ENCODE peak calls at places on chromosomes 4 and X, in seven cellular contexts. C is upper lobe of right lung, T is lung, E is vagina, B is A549, F is OCI-LY7, R is right lobe of liver. Y is an unnamed sample.

GRCh38 chr4:1478766-1479355 is 72.6 kb upstream of the NKX1-1 start:
- DNase-seq in C (peak; percentile 39), T (no peak), E (no peak), B (no peak), F (no peak), R (peak; percentile 30), Y (no peak)

GRCh38 chr4:92232566-92232965 is 71.2 kb upstream of the GRID2 start:
- DNase-seq in C (no peak), T (no peak), E (no peak), B (no peak), F (no peak), R (no peak), Y (no peak)

GRCh38 chr4:157220026-157220881 is at the start of gene GRIA2:
- DNase-seq in C (peak; percentile 72), T (no peak), E (no peak), B (peak; percentile 15), F (no peak), R (peak; percentile 43), Y (peak; percentile 40)

GRCh38 chrX:150767475-150768131 is 74.4 kb downstream of the MTMR1 start:
- DNase-seq in C (no peak), T (no peak), E (no peak), B (no peak), F (no peak), R (no peak), Y (peak; percentile 38)

GRCh38 chr4:186765673-186766546 is 42.3 kb upstream of the FAT1 start:
- DNase-seq in C (no peak), T (no peak), E (no peak), B (no peak), F (no peak), R (peak; percentile 89), Y (peak; percentile 94)

GRCh38 chr4:93731448-93731847 is 97.1 kb upstream of the ATOH1 start:
- DNase-seq in C (no peak), T (no peak), E (no peak), B (no peak), F (no peak), R (no peak), Y (no peak)

GRCh38 chrX:153190384-153190783 is 11.3 kb downstream of the MAGEA1 start:
- DNase-seq in C (no peak), T (no peak), E (no peak), B (no peak), F (no peak), R (no peak), Y (no peak)

GRCh38 chrX:1885116-1885515 is 270.3 kb downstream of the ASMT start:
- DNase-seq in C (no peak), T (no peak), E (no peak), B (no peak), F (no peak), R (no peak), Y (no peak)

GRCh38 chrX:129318375-129318774 is 204.9 kb downstream of the SMARCA1 start:
- DNase-seq in C (no peak), T (no peak), E (no peak), B (peak; percentile 2), F (peak; percentile 7), R (no peak), Y (peak; percentile 7)

GRCh38 chrX:45322382-45322781 is 121.7 kb upstream of the DIPK2B start:
- DNase-seq in C (no peak), T (peak; percentile 34), E (no peak), B (peak; percentile 16), F (peak; percentile 2), R (no peak), Y (peak; percentile 65)

GRCh38 chr4:80362578-80363181 is 27.1 kb downstream of the CFAP299 start:
- DNase-seq in C (peak; percentile 65), T (no peak), E (no peak), B (no peak), F (peak; percentile 86), R (no peak), Y (peak; percentile 60)

DNA sequence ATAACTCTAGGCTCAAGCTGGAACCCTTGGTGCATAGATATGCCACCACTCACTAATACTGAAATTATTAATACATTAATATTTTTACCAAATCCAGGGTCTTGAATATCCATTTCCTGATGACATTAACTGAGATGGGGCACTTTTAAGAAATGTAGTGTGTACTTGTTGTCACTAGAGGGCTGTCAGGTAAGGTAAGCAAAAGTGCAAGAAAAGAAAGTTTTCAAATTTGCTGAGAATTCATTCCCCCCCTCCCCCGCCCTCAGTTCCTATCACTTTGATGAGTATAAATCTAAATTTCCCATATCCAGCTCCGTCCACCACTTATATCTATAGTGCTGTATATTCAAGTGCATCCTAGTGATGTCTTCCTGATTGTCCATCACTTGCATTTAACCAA is 20.5 kb upstream of the WDR44 start:
- DNase-seq in C (no peak), T (no peak), E (no peak), B (no peak), F (peak; percentile 22), R (no peak), Y (no peak)
- H3K27ac ChIP-seq in C (no peak overlapping the region), T (no peak overlapping the region), E (no peak overlapping the region), B (no peak overlapping the region), F (no peak overlapping the region), R (no peak overlapping the region), Y (no peak overlapping the region)

GRCh38 chr4:113294910-113295309 is 245.5 kb downstream of the ANK2 start:
- DNase-seq in C (no peak), T (no peak), E (no peak), B (no peak), F (no peak), R (no peak), Y (no peak)
- H3K27ac ChIP-seq in C (no peak overlapping the region), T (peak overlapping the region; percentile 9), E (peak overlapping the region; percentile 87), B (no peak overlapping the region), F (no peak overlapping the region), R (no peak overlapping the region), Y (no peak overlapping the region)

DNA sequence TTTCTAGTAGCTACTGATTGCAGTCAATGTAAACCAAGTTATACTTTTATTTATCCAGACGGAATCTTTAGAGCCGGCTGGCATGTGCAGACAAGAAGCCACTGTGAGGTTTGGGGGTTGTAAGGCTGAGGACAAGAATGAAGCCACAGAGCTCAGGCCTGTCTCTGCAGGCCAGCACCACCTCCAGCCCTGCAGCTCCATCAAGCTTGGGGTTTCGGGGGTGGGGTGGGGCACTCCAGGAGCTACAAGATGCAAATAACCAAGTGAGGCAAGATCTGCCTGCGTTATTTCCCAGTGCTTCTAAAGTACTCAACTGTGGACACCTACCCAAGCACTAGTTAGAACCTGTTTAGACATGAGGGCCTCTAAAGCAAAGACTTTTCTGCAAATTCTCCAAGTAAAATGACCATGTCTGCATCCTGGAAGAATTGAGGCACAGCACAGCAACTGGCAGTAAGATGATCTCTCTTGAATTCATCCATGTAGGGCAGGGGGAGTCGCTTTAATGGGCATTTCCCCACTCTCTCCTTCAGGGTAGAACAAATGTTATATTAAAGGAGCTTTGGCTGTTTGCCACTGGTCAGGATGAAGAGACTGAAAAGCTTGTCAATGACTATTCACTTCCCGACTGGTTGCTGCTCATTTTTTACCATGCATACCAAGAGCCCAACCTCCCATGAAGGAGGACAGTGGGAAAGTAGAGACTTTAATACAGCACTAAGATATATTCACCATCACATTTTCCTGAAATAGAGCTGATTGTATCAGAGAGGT is 222.5 kb downstream of the MGST2 start:
- DNase-seq in C (peak; percentile 73), T (peak; percentile 34), E (no peak), B (no peak), F (no peak), R (no peak), Y (no peak)
- H3K27ac ChIP-seq in C (peak overlapping the region; percentile 71), T (no peak overlapping the region), E (peak overlapping the region; percentile 30), B (no peak overlapping the region), F (no peak overlapping the region), R (no peak overlapping the region), Y (no peak overlapping the region)

DNA sequence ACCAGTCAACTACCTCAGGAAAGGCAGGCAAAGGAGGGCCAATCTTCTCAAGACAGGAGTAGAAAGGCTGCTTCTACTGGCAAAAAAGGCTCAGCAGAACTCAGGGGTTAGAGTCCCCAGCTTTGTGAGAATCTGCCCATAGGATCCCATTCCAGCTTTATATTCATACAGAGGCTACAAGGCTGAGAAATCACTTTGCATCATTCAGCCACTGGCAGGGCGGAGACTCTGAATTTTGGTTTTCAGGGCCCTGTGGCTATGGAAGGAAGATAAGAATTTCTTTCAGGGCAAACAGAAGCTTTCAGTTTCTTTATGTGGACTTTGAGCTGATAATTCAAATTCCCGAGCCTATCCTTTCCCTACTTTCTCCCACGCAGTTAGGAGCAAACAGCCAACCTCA is 165.1 kb upstream of the PPP1R2C start:
- DNase-seq in C (no peak), T (no peak), E (no peak), B (no peak), F (peak; percentile 57), R (no peak), Y (no peak)
- H3K27ac ChIP-seq in C (no peak overlapping the region), T (no peak overlapping the region), E (no peak overlapping the region), B (no peak overlapping the region), F (peak overlapping the region; percentile 100), R (no peak overlapping the region), Y (no peak overlapping the region)

DNA sequence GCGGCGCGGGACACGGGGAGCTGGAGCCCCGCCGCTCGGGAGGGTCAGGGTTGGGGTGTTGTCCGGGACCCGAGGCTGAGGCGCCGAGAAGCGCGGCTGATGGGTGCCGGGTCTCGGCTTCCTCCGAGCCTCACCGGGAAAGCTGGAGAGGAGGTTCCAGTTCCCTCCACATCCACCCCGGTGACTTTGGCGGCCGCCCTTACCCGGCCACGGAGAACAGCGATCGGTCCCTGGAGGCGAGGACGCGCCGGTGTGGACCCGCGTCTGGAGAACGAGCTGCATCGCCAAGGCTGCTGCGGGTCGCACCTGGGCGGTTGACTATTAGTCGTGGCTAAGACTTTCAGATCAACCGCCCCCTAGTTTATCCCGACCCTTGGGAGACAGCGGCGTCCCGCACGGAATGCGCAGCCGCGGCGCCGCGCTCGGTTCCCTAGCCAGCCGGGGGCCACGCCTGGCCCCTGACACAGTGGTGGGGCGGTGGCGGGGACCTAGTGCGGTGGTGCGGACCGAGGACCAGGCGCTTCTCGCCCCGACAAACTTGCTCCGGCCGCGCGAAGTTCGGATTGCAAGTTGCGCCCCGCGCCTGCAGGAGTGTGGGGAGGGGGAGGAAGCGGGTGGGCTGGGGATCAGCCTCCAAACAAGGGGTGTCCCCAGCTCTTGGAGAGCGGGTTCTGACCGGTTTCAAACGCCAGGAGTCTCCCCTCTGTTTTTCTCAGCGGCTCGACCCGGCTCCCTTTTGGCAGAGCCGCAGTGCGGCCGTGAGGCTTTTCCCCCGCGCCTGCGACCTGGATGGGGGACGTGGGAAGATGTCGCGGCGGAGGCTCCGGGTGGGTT is 540 bp downstream of the FHDC1 start:
- DNase-seq in C (peak; percentile 77), T (no peak), E (no peak), B (peak; percentile 22), F (no peak), R (no peak), Y (peak; percentile 72)
- H3K27ac ChIP-seq in C (peak overlapping the region; percentile 73), T (no peak overlapping the region), E (peak overlapping the region; percentile 75), B (no peak overlapping the region), F (no peak overlapping the region), R (no peak overlapping the region), Y (peak overlapping the region; percentile 76)

GRCh38 chrX:68831405-68832100 is 2.7 kb downstream of the EFNB1 start:
- DNase-seq in C (no peak), T (no peak), E (peak; percentile 79), B (no peak), F (no peak), R (no peak), Y (no peak)

GRCh38 chrX:68832101-68832416 is 3.2 kb downstream of the EFNB1 start:
- DNase-seq in C (peak; percentile 72), T (no peak), E (no peak), B (no peak), F (peak; percentile 11), R (no peak), Y (peak; percentile 55)

GRCh38 chrX:68828740-68829593 is at the start of gene EFNB1:
- DNase-seq in C (peak; percentile 92), T (peak; percentile 89), E (peak; percentile 96), B (peak; percentile 80), F (peak; percentile 92), R (peak; percentile 92), Y (peak; percentile 91)

GRCh38 chrX:68829594-68830485 is 1.0 kb downstream of the EFNB1 start:
- DNase-seq in C (no peak), T (peak; percentile 29), E (peak; percentile 93), B (peak; percentile 14), F (no peak), R (no peak), Y (no peak)

GRCh38 chrX:68830486-68831404 is 1.9 kb downstream of the EFNB1 start:
- DNase-seq in C (no peak), T (peak; percentile 26), E (peak; percentile 90), B (no peak), F (no peak), R (no peak), Y (no peak)
- H3K27ac ChIP-seq in C (peak overlapping the region; percentile 76), T (peak overlapping the region; percentile 46), E (peak overlapping the region; percentile 89), B (no peak overlapping the region), F (no peak overlapping the region), R (peak overlapping the region; percentile 62), Y (no peak overlapping the region)

Y was measured in trophoblast cell.